ENCODE peak calls at places on chromosomes 1 and 21, in nine cellular contexts. Z, R, L, O, G, S, X, K and M are unnamed samples.

GRCh38 chr21:16124397-16125130 is 394.8 kb downstream of the USP25 start:
- DNase-seq in Z (no peak), R (no peak), L (no peak), O (no peak), G (no peak), S (no peak), X (no peak), K (no peak), M (no peak)

GRCh38 chr1:182641561-182641960 is 37.4 kb upstream of the RGS16 start:
- DNase-seq in Z (no peak), R (no peak), L (no peak), O (no peak), G (no peak), S (peak), X (no peak), K (no peak), M (no peak)

GRCh38 chr1:101190441-101190840 is 46.4 kb upstream of the S1PR1 start:
- DNase-seq in Z (no peak), R (no peak), L (no peak), O (no peak), G (no peak), S (no peak), X (no peak), K (no peak), M (no peak)

GRCh38 chr1:24963099-24963872 is 33.2 kb upstream of the RUNX3 start:
- DNase-seq in Z (peak), R (peak), L (no peak), O (no peak), G (no peak), S (peak), X (peak), K (no peak), M (no peak)

GRCh38 chr1:241485145-241485544 is 34.4 kb downstream of the FH start:
- DNase-seq in Z (no peak), R (no peak), L (peak), O (no peak), G (no peak), S (no peak), X (no peak), K (no peak), M (no peak)

GRCh38 chr21:41375875-41376274 is 14.0 kb downstream of the MX2 start:
- DNase-seq in Z (no peak), R (no peak), L (no peak), O (no peak), G (no peak), S (no peak), X (no peak), K (no peak), M (no peak)

GRCh38 chr1:8352471-8352845 is 34.5 kb downstream of the SLC45A1 start:
- DNase-seq in Z (no peak), R (no peak), L (no peak), O (no peak), G (no peak), S (no peak), X (no peak), K (no peak), M (no peak)

GRCh38 chr1:92784051-92784638 is 763 bp downstream of the EVI5 start:
- DNase-seq in Z (peak), R (peak), L (peak), O (no peak), G (peak), S (no peak), X (peak), K (no peak), M (no peak)

GRCh38 chr21:46051821-46052675 is 45.9 kb upstream of the COL6A2 start:
- DNase-seq in Z (no peak), R (peak), L (no peak), O (no peak), G (no peak), S (no peak), X (no peak), K (peak), M (peak)

GRCh38 chr21:32599146-32599925 is 12.8 kb downstream of the CFAP298 start:
- DNase-seq in Z (no peak), R (no peak), L (no peak), O (no peak), G (no peak), S (peak), X (no peak), K (no peak), M (no peak)

GRCh38 chr1:147389532-147390184 is 147.2 kb downstream of the CHD1L start:
- DNase-seq in Z (no peak), R (no peak), L (no peak), O (peak), G (no peak), S (no peak), X (peak), K (no peak), M (no peak)

GRCh38 chr1:6502000-6502891 is 10.8 kb upstream of the PLEKHG5 start:
- DNase-seq in Z (no peak), R (peak), L (no peak), O (no peak), G (peak), S (peak), X (no peak), K (no peak), M (no peak)

GRCh38 chr1:246503341-246503740 is 3.7 kb downstream of the SMYD3 start:
- DNase-seq in Z (no peak), R (no peak), L (no peak), O (no peak), G (no peak), S (no peak), X (no peak), K (no peak), M (no peak)

GRCh38 chr1:67830226-67830625 is 3.0 kb downstream of the GNG12 start:
- DNase-seq in Z (no peak), R (no peak), L (no peak), O (no peak), G (no peak), S (no peak), X (no peak), K (no peak), M (no peak)

GRCh38 chr1:110746644-110747259 is 72.0 kb upstream of the KCNA3 start:
- DNase-seq in Z (peak), R (no peak), L (no peak), O (peak), G (no peak), S (no peak), X (peak), K (peak), M (no peak)

GRCh38 chr21:37769656-37770055 is 146.6 kb downstream of the KCNJ6 start:
- DNase-seq in Z (no peak), R (no peak), L (no peak), O (no peak), G (no peak), S (no peak), X (no peak), K (no peak), M (no peak)

GRCh38 chr1:156886583-156887302 is 6.8 kb upstream of the PEAR1 start:
- DNase-seq in Z (no peak), R (no peak), L (no peak), O (no peak), G (no peak), S (no peak), X (no peak), K (no peak), M (no peak)

GRCh38 chr1:118902299-118903270 is 85.6 kb downstream of the TBX15 start:
- DNase-seq in Z (no peak), R (no peak), L (no peak), O (no peak), G (no peak), S (no peak), X (no peak), K (peak), M (no peak)

GRCh38 chr1:211386931-211387330 is 60.3 kb downstream of the TRAF5 start:
- DNase-seq in Z (no peak), R (no peak), L (no peak), O (no peak), G (no peak), S (no peak), X (no peak), K (no peak), M (no peak)

GRCh38 chr1:91791103-91791502 is 94.8 kb downstream of the TGFBR3 start:
- DNase-seq in Z (no peak), R (no peak), L (no peak), O (no peak), G (no peak), S (no peak), X (peak), K (no peak), M (no peak)

DNA sequence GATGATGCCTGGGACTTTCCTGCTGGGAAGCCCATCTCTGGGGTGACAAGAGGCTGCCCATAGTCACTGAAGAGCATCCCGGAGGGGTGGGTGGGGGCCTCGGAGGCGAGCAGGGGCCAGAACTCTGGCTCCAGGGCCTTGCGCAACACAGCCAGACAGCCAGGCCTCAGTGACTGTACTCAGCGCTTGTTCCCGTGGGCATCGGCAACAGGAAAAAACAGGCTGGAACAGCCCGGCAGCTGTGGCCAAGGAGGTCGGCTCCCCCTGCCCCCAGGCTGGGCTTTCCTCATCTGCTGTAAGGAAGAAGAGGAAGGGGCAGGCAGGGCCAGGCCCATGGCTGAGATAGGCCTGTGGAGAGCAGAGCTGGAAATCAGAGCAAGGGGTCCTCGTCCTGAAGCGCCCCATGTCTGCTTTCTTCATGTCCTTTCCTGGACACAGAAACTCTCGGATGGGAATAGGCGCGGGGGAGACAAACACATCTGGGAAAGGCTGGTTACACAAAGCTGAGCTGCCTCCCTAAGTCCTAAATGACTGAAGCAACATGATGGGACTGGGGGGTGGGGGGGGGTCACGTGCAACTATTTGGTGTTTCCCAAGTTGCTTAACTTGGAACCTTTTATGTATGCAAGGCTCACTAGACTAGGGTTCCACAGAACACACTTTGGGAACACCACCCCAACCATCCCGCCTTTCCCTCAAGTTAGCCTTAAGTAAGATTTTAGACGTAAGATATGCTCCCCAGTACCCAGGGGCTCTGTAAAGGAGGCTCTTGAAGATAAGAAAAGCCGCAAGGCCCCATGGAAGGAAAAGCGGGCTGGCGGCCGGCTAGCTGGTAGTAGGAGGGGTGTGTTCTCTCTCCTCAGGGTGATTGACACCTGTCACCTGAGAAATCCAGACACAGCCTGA is 30.7 kb downstream of the HSPG2 start:
- DNase-seq in Z (no peak), R (peak), L (no peak), O (no peak), G (no peak), S (peak), X (peak), K (peak), M (peak)
- TF ChIP-seq EP300 in Z (no peak), R (no peak), L (no peak), O (no peak), G (no peak), S (no peak), X (peak), K (no peak), M (no peak)

GRCh38 chr1:36187800-36188593 is 32.0 kb downstream of the MAP7D1 start:
- DNase-seq in Z (peak), R (peak), L (peak), O (peak), G (peak), S (no peak), X (peak), K (peak), M (peak)
- TF ChIP-seq POLR2AphosphoS5 in Z (peak), R (peak), L (no peak), O (peak), G (peak), S (peak), X (no peak), K (peak), M (no peak)

DNA sequence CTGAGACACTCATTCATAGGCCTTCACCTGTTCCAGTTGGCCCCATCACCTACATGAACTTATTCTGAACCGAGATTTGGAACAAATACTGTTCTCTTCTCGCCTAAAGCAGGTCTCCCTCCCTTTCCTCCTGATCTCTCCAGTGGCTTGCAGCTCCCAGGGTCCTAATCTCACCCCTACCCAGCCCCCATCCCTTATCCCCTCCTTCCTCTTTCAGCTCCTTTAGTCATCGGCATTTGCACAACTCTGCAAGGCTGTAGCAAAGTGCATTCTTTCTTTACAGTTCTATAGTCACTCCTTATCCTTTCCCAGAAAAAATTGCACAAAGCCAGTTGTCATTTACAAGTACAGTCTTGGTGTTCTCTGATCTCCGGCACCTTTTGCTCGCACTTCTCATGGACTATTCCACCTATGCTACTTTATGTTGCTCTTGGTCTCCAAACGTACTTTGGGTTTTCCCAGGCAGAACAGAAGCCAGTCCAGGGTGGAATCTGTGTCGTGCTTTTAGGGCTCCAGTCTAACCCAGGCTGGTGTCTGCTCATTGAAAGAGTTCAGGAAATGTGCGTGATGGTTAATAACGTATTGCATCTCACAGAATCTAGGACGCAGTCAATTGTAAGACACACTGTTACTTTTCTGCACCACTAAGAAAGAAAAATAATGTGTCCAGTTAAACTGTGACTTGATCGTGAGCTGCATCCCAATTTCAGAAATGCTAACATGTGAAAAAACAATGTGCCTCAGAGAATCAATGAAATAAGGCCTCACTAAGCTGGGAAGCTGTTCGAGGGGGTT is 955 bp downstream of the ABCA4 start:
- DNase-seq in Z (no peak), R (no peak), L (no peak), O (no peak), G (no peak), S (no peak), X (no peak), K (no peak), M (no peak)
- TF ChIP-seq EP300 in Z (no peak), R (no peak), L (no peak), O (no peak), G (no peak), S (no peak), X (no peak), K (no peak), M (no peak)

DNA sequence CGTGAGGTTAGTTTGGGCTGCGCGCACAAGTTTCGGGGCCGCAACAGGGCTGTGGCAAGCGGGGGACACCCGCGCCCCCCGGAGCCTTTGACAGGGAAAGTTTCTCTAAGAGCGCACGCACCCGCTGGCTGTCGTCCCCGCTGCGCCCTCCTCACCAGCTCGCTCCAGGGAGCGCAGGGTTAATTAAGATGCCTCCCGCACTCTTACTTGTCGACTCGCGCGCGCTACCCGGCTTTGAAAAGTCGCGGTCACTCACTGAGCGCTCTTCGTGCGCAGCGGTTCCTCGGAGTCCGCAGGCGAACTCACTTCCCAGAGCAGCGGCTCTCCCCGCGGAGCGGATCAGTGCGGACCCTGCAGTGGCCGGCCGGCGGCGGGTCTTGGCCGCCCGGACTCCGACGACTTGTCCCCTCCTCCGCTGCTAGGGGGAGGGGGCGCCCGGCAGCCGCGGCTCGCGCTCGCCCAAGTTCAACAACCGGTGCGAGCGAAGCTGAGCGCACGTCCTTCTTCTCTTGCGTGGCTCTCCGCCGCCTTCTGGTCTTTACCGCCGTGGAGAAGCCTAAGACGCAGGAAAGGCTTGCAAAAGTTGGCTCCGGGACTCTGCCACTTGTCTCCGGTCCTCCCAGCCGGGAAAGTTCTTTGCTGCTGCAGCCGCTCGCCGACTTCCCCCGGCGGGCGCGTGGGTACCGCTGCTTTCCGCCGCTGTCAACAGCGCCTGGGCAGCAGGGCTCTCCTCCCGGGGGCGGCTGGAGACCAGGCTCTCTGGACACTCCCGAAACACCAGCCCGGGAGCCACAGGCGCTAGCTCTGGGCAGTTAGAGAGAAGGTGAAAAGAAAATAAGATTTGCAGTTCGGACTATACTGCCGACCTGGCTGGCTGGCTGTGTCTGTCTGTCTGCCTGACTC is 506 bp downstream of the JUN start:
- DNase-seq in Z (peak), R (peak), L (no peak), O (peak), G (peak), S (peak), X (peak), K (peak), M (peak)
- TF ChIP-seq POLR2AphosphoS5 in Z (peak), R (peak), L (no peak), O (no peak), G (peak), S (peak), X (no peak), K (peak), M (no peak)